ENCODE peak calls at places on chromosomes 16 and 17, in five cellular contexts. B is WTC11, P is GM10248, J is IMR-90, I is mammary epithelial cell. V is an unnamed sample.

GRCh38 chr17:78359216-78359935 is 501 bp downstream of the SOCS3 start:
- DNase-seq in B (peak), P (no peak), J (no peak), I (no peak), V (peak)

GRCh38 chr16:85286066-85286712 is 173.9 kb upstream of the CIBAR2 start:
- DNase-seq in B (no peak), P (no peak), J (peak), I (peak), V (no peak)

GRCh38 chr16:2597560-2597902 is 59.7 kb downstream of the PDPK1 start:
- DNase-seq in B (no peak), P (no peak), J (no peak), I (no peak), V (no peak)

GRCh38 chr17:65554568-65555223 is 6.8 kb downstream of the AXIN2 start:
- DNase-seq in B (no peak), P (no peak), J (peak), I (no peak), V (no peak)

GRCh38 chr16:19116711-19117449 is 3.1 kb downstream of the ITPRIPL2 start:
- DNase-seq in B (no peak), P (no peak), J (peak), I (peak), V (no peak)

GRCh38 chr16:89364603-89365002 is 125.8 kb downstream of the ANKRD11 start:
- DNase-seq in B (no peak), P (no peak), J (peak), I (peak), V (no peak)

GRCh38 chr17:78745407-78746088 is 36.5 kb downstream of the CYTH1 start:
- DNase-seq in B (peak), P (no peak), J (peak), I (no peak), V (no peak)

GRCh38 chr17:77609553-77610517 is 348.7 kb upstream of the TNRC6C start:
- DNase-seq in B (no peak), P (peak), J (no peak), I (no peak), V (no peak)

GRCh38 chr16:1591306-1591705 is 20.6 kb downstream of the IFT140 start:
- DNase-seq in B (no peak), P (no peak), J (no peak), I (no peak), V (no peak)

GRCh38 chr16:12507366-12507765 is 296.3 kb downstream of the CPPED1 start:
- DNase-seq in B (no peak), P (no peak), J (peak), I (peak), V (no peak)

GRCh38 chr16:5551909-5552308 is 454.3 kb upstream of the EEF2KMT start:
- DNase-seq in B (no peak), P (no peak), J (no peak), I (no peak), V (no peak)

GRCh38 chr17:64001763-64002529 is 3.8 kb downstream of the PRR29 start:
- DNase-seq in B (no peak), P (no peak), J (peak), I (no peak), V (no peak)

GRCh38 chr16:3175157-3176153 is 12.5 kb upstream of the OR1F1 start:
- DNase-seq in B (peak), P (no peak), J (peak), I (peak), V (no peak)

GRCh38 chr16:69890891-69891282 is 60.2 kb upstream of the CLEC18A start:
- DNase-seq in B (no peak), P (no peak), J (no peak), I (no peak), V (no peak)

GRCh38 chr17:67602974-67603373 is 114.8 kb upstream of the NOL11 start:
- DNase-seq in B (peak), P (peak), J (peak), I (peak), V (peak)

GRCh38 chr17:81941484-81942166 is 4.5 kb upstream of the PYCR1 start:
- DNase-seq in B (peak), P (no peak), J (no peak), I (no peak), V (peak)

GRCh38 chr16:69311533-69312388 is 611 bp downstream of the VPS4A start:
- DNase-seq in B (peak), P (peak), J (no peak), I (peak), V (peak)

GRCh38 chr16:56780646-56781045 is 50.7 kb downstream of the NUP93 start:
- DNase-seq in B (no peak), P (no peak), J (no peak), I (no peak), V (no peak)

GRCh38 chr17:28252436-28252835 is 66.6 kb upstream of the TMEM97 start:
- DNase-seq in B (no peak), P (no peak), J (peak), I (peak), V (no peak)

GRCh38 chr16:48999034-48999433 is 282.6 kb downstream of the CBLN1 start:
- DNase-seq in B (no peak), P (no peak), J (no peak), I (no peak), V (no peak)

GRCh38 chr17:2894782-2895181 is 98.5 kb downstream of the RAP1GAP2 start:
- DNase-seq in B (no peak), P (no peak), J (no peak), I (no peak), V (no peak)

GRCh38 chr17:76261421-76262215 is 3.5 kb upstream of the UBALD2 start:
- DNase-seq in B (no peak), P (peak), J (peak), I (no peak), V (no peak)

GRCh38 chr16:24753437-24753836 is 24.0 kb downstream of the TNRC6A start:
- DNase-seq in B (no peak), P (no peak), J (no peak), I (no peak), V (no peak)

GRCh38 chr17:8832711-8833352 is 33.7 kb upstream of the MFSD6L start:
- DNase-seq in B (peak), P (no peak), J (no peak), I (no peak), V (peak)

GRCh38 chr17:36823850-36824677 is 113.2 kb upstream of the LHX1 start:
- DNase-seq in B (no peak), P (no peak), J (no peak), I (no peak), V (no peak)

GRCh38 chr17:29722411-29723198 is 99.9 kb upstream of the CORO6 start:
- DNase-seq in B (no peak), P (peak), J (peak), I (no peak), V (no peak)

GRCh38 chr17:80339731-80340456 is 75.1 kb upstream of the ENDOV start:
- DNase-seq in B (no peak), P (no peak), J (no peak), I (no peak), V (no peak)

GRCh38 chr17:45745843-45746494 is 38.2 kb upstream of the CRHR1 start:
- DNase-seq in B (no peak), P (no peak), J (no peak), I (no peak), V (no peak)

GRCh38 chr16:67563708-67564468 is 1.6 kb downstream of the CTCF start:
- DNase-seq in B (no peak), P (no peak), J (peak), I (peak), V (no peak)

GRCh38 chr17:19533718-19534561 is at the start of gene SLC47A1:
- DNase-seq in B (peak), P (no peak), J (no peak), I (peak), V (peak)

GRCh38 chr17:67212231-67212630 is 32.8 kb downstream of the HELZ start:
- DNase-seq in B (no peak), P (no peak), J (peak), I (no peak), V (no peak)

GRCh38 chr16:24997665-24998064 is 17.5 kb downstream of the ARHGAP17 start:
- DNase-seq in B (no peak), P (no peak), J (no peak), I (no peak), V (no peak)

GRCh38 chr17:79219208-79219935 is 144.7 kb downstream of the ENGASE start:
- DNase-seq in B (no peak), P (no peak), J (no peak), I (no peak), V (no peak)

GRCh38 chr16:84314373-84314772 is 19.7 kb downstream of the WFDC1 start:
- DNase-seq in B (no peak), P (no peak), J (no peak), I (no peak), V (no peak)

GRCh38 chr16:83520596-83520995 is 287.2 kb upstream of the HSBP1 start:
- DNase-seq in B (no peak), P (no peak), J (no peak), I (no peak), V (no peak)

GRCh38 chr16:70638814-70639792 is 7.3 kb upstream of the IL34 start:
- DNase-seq in B (no peak), P (no peak), J (peak), I (no peak), V (no peak)

GRCh38 chr17:1413281-1413791 is 13.3 kb upstream of the YWHAE start:
- DNase-seq in B (no peak), P (no peak), J (peak), I (peak), V (no peak)

GRCh38 chr17:41785091-41785875 is 1.2 kb downstream of the JUP start:
- DNase-seq in B (peak), P (no peak), J (no peak), I (peak), V (peak)

GRCh38 chr17:41787021-41787418 is 509 bp upstream of the JUP start:
- DNase-seq in B (no peak), P (no peak), J (no peak), I (no peak), V (no peak)

GRCh38 chr17:41784207-41784744 is 2.2 kb downstream of the JUP start:
- DNase-seq in B (peak), P (peak), J (peak), I (peak), V (no peak)

GRCh38 chr17:41786227-41787020 is at the start of gene JUP:
- DNase-seq in B (peak), P (peak), J (peak), I (peak), V (peak)

DNA sequence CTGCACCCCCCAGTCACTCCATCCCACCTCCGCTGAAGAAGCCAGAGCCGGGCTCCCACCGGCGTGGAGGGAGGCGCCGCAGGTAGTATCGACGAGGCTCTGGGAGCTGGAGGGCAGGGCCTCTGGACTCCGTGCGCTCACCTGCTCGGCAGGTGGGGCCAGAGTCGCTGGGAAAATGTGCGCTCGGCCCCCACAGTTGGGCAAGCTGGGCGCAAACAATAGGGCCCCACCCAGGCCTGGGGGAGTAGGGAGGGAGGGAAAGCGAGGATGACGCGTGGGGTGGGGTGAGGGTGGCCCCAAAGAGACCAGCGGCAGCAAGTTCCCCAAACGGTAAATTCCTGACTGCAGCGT is 660 bp downstream of the JUP start:
- DNase-seq in B (peak), P (no peak), J (no peak), I (peak), V (peak)
- TF ChIP-seq CTCF in B (no peak), P (no peak), J (no peak), I (peak), V (no peak)

GRCh38 chr16:81511371-81511770 is 66.8 kb downstream of the CMIP start:
- DNase-seq in B (no peak), P (no peak), J (peak), I (peak), V (no peak)
- TF ChIP-seq CTCF in B (no peak), P (no peak), J (no peak), I (no peak), V (no peak)

GRCh38 chr17:51734462-51734861 is 424.1 kb downstream of the CA10 start:
- DNase-seq in B (peak), P (peak), J (no peak), I (no peak), V (peak)
- TF ChIP-seq CTCF in B (peak), P (no peak), J (no peak), I (peak), V (peak)

GRCh38 chr17:49587366-49588073 is 11.8 kb downstream of the NXPH3 start:
- DNase-seq in B (no peak), P (no peak), J (no peak), I (no peak), V (no peak)

GRCh38 chr17:49583889-49584288 is 8.2 kb downstream of the NXPH3 start:
- DNase-seq in B (no peak), P (no peak), J (no peak), I (no peak), V (no peak)

GRCh38 chr17:49582789-49583188 is 7.1 kb downstream of the NXPH3 start:
- DNase-seq in B (no peak), P (no peak), J (peak), I (no peak), V (no peak)

GRCh38 chr17:49583226-49583625 is 7.6 kb downstream of the NXPH3 start:
- DNase-seq in B (no peak), P (no peak), J (no peak), I (no peak), V (no peak)

GRCh38 chr17:49585422-49586027 is 9.9 kb downstream of the NXPH3 start:
- DNase-seq in B (peak), P (no peak), J (no peak), I (no peak), V (peak)
- TF ChIP-seq CTCF in B (no peak), P (no peak), J (peak), I (peak), V (peak)

GRCh38 chr16:58125781-58126335 is 3.3 kb downstream of the CFAP20 start:
- DNase-seq in B (no peak), P (no peak), J (no peak), I (no peak), V (no peak)

GRCh38 chr16:58128181-58128631 is 975 bp downstream of the CFAP20 start:
- DNase-seq in B (no peak), P (no peak), J (no peak), I (no peak), V (no peak)

GRCh38 chr16:58127634-58128033 is 1.5 kb downstream of the CFAP20 start:
- DNase-seq in B (no peak), P (no peak), J (no peak), I (peak), V (no peak)

GRCh38 chr16:58126451-58126968 is 2.7 kb downstream of the CFAP20 start:
- DNase-seq in B (no peak), P (no peak), J (no peak), I (no peak), V (no peak)

GRCh38 chr16:58127033-58127556 is 2.1 kb downstream of the CFAP20 start:
- DNase-seq in B (no peak), P (no peak), J (peak), I (peak), V (no peak)
- TF ChIP-seq CTCF in B (no peak), P (peak), J (peak), I (peak), V (peak)

DNA sequence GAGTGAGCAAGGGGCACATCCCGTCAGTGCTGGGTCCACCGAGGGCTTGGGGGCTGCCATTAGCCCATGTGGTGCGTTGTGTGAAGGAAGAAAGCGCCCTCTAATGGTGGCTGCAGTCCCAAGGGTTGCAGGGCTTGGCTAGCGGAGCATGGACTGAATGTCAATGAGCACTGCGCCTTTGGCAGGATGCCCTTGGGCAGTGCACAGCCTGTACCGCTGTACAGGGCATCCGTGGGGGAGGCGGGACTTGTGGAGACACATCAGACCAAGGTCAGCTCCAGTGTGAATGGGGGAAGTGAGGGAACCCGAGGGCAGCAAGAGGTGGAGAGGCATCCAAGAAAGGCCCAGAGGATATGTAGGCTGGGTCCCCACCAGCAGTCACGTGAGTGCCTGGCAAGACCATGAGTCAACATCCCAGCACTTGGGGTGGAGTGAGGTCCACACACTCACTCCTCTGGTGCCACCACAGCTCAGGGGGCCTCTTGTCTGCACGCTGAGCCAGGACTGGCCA is 75.5 kb upstream of the MED9 start:
- DNase-seq in B (peak), P (no peak), J (no peak), I (peak), V (no peak)
- TF ChIP-seq CTCF in B (peak), P (peak), J (peak), I (peak), V (peak)

V was measured in glutamatergic neuron.